ENCODE peak calls at places on chromosomes 1 and 21, in seven cellular contexts. One of them, this sample, is unnamed.
A peak's percentile ranks its signal among the peaks of the same experiment; 100 is the strongest.

GRCh38 chr1:53656062-53656915 is 82.7 kb downstream of the GLIS1 start:
- DNase-seq in tibial nerve: no peak
- DNase-seq in ovary: no peak
- DNase-seq in Panc1: no peak
- DNase-seq in GM12865: no peak
- DNase-seq in prostate gland: no peak
- DNase-seq in fibroblast of pulmonary artery: peak; percentile 43
- DNase-seq in this sample: peak; percentile 80

GRCh38 chr1:118918230-118918939 is 69.8 kb downstream of the TBX15 start:
- DNase-seq in tibial nerve: no peak
- DNase-seq in ovary: no peak
- DNase-seq in Panc1: no peak
- DNase-seq in GM12865: peak; percentile 3
- DNase-seq in prostate gland: no peak
- DNase-seq in fibroblast of pulmonary artery: no peak
- DNase-seq in this sample: no peak

GRCh38 chr1:36161656-36162531 is 5.9 kb downstream of the MAP7D1 start:
- DNase-seq in tibial nerve: no peak
- DNase-seq in ovary: no peak
- DNase-seq in Panc1: no peak
- DNase-seq in GM12865: peak; percentile 63
- DNase-seq in prostate gland: peak; percentile 73
- DNase-seq in fibroblast of pulmonary artery: peak; percentile 38
- DNase-seq in this sample: no peak

GRCh38 chr1:210584439-210585113 is 255.9 kb downstream of the HHAT start:
- DNase-seq in tibial nerve: peak; percentile 70
- DNase-seq in ovary: no peak
- DNase-seq in Panc1: no peak
- DNase-seq in GM12865: peak; percentile 79
- DNase-seq in prostate gland: peak; percentile 68
- DNase-seq in fibroblast of pulmonary artery: peak; percentile 60
- DNase-seq in this sample: peak; percentile 74

GRCh38 chr1:149845416-149845815 is 54.0 kb upstream of the BOLA1 start:
- DNase-seq in tibial nerve: no peak
- DNase-seq in ovary: no peak
- DNase-seq in Panc1: no peak
- DNase-seq in GM12865: peak; percentile 50
- DNase-seq in prostate gland: no peak
- DNase-seq in fibroblast of pulmonary artery: no peak
- DNase-seq in this sample: no peak

GRCh38 chr1:238517710-238518109 is 627.0 kb upstream of the ZP4 start:
- DNase-seq in tibial nerve: no peak
- DNase-seq in ovary: no peak
- DNase-seq in Panc1: no peak
- DNase-seq in GM12865: no peak
- DNase-seq in prostate gland: no peak
- DNase-seq in fibroblast of pulmonary artery: no peak
- DNase-seq in this sample: no peak

GRCh38 chr1:1259948-1260614 is 13.6 kb upstream of the C1QTNF12 start:
- DNase-seq in tibial nerve: no peak
- DNase-seq in ovary: no peak
- DNase-seq in Panc1: no peak
- DNase-seq in GM12865: no peak
- DNase-seq in prostate gland: no peak
- DNase-seq in fibroblast of pulmonary artery: no peak
- DNase-seq in this sample: no peak

GRCh38 chr1:154611150-154611865 is 3.3 kb upstream of the ADAR start:
- DNase-seq in tibial nerve: no peak
- DNase-seq in ovary: no peak
- DNase-seq in Panc1: no peak
- DNase-seq in GM12865: no peak
- DNase-seq in prostate gland: no peak
- DNase-seq in fibroblast of pulmonary artery: peak; percentile 20
- DNase-seq in this sample: no peak

GRCh38 chr1:154325583-154326545 is 539 bp downstream of the ATP8B2 start:
- DNase-seq in tibial nerve: peak; percentile 42
- DNase-seq in ovary: peak; percentile 79
- DNase-seq in Panc1: no peak
- DNase-seq in GM12865: peak; percentile 43
- DNase-seq in prostate gland: peak; percentile 46
- DNase-seq in fibroblast of pulmonary artery: peak; percentile 87
- DNase-seq in this sample: peak; percentile 88

GRCh38 chr21:37145635-37146111 is 72.6 kb downstream of the TTC3 start:
- DNase-seq in tibial nerve: no peak
- DNase-seq in ovary: no peak
- DNase-seq in Panc1: no peak
- DNase-seq in GM12865: no peak
- DNase-seq in prostate gland: no peak
- DNase-seq in fibroblast of pulmonary artery: no peak
- DNase-seq in this sample: peak; percentile 89

GRCh38 chr1:203048086-203048485 is 21.8 kb downstream of the PPFIA4 start:
- DNase-seq in tibial nerve: no peak
- DNase-seq in ovary: no peak
- DNase-seq in Panc1: no peak
- DNase-seq in GM12865: no peak
- DNase-seq in prostate gland: no peak
- DNase-seq in fibroblast of pulmonary artery: no peak
- DNase-seq in this sample: no peak

GRCh38 chr1:228077565-228078330 is 4.8 kb upstream of the ARF1 start:
- DNase-seq in tibial nerve: no peak
- DNase-seq in ovary: peak; percentile 14
- DNase-seq in Panc1: no peak
- DNase-seq in GM12865: no peak
- DNase-seq in prostate gland: no peak
- DNase-seq in fibroblast of pulmonary artery: no peak
- DNase-seq in this sample: no peak

GRCh38 chr1:166489670-166490436 is 323.1 kb upstream of the FAM78B start:
- DNase-seq in tibial nerve: no peak
- DNase-seq in ovary: no peak
- DNase-seq in Panc1: peak; percentile 33
- DNase-seq in GM12865: peak; percentile 88
- DNase-seq in prostate gland: no peak
- DNase-seq in fibroblast of pulmonary artery: no peak
- DNase-seq in this sample: no peak

GRCh38 chr1:192183788-192184187 is 25.5 kb downstream of the RGS18 start:
- DNase-seq in tibial nerve: no peak
- DNase-seq in ovary: no peak
- DNase-seq in Panc1: no peak
- DNase-seq in GM12865: no peak
- DNase-seq in prostate gland: no peak
- DNase-seq in fibroblast of pulmonary artery: no peak
- DNase-seq in this sample: no peak

GRCh38 chr1:205360166-205360565 is 3.4 kb upstream of the KLHDC8A start:
- DNase-seq in tibial nerve: no peak
- DNase-seq in ovary: peak; percentile 63
- DNase-seq in Panc1: no peak
- DNase-seq in GM12865: no peak
- DNase-seq in prostate gland: no peak
- DNase-seq in fibroblast of pulmonary artery: no peak
- DNase-seq in this sample: no peak

GRCh38 chr1:10510520-10511493 is 36.1 kb downstream of the PEX14 start:
- DNase-seq in tibial nerve: no peak
- DNase-seq in ovary: no peak
- DNase-seq in Panc1: peak; percentile 90
- DNase-seq in GM12865: peak; percentile 95
- DNase-seq in prostate gland: no peak
- DNase-seq in fibroblast of pulmonary artery: peak; percentile 80
- DNase-seq in this sample: peak; percentile 86

GRCh38 chr1:82227696-82228095 is 427.0 kb downstream of the ADGRL2 start:
- DNase-seq in tibial nerve: no peak
- DNase-seq in ovary: no peak
- DNase-seq in Panc1: no peak
- DNase-seq in GM12865: no peak
- DNase-seq in prostate gland: peak; percentile 67
- DNase-seq in fibroblast of pulmonary artery: peak; percentile 84
- DNase-seq in this sample: peak; percentile 40

GRCh38 chr1:169527461-169528213 is 41.9 kb upstream of the SLC19A2 start:
- DNase-seq in tibial nerve: no peak
- DNase-seq in ovary: no peak
- DNase-seq in Panc1: no peak
- DNase-seq in GM12865: no peak
- DNase-seq in prostate gland: no peak
- DNase-seq in fibroblast of pulmonary artery: peak; percentile 30
- DNase-seq in this sample: no peak

GRCh38 chr1:171468120-171468790 is 17.1 kb upstream of the PRRC2C start:
- DNase-seq in tibial nerve: no peak
- DNase-seq in ovary: no peak
- DNase-seq in Panc1: peak; percentile 80
- DNase-seq in GM12865: peak; percentile 41
- DNase-seq in prostate gland: no peak
- DNase-seq in fibroblast of pulmonary artery: peak; percentile 29
- DNase-seq in this sample: peak; percentile 23

GRCh38 chr1:8431028-8431427 is 113.1 kb downstream of the SLC45A1 start:
- DNase-seq in tibial nerve: no peak
- DNase-seq in ovary: no peak
- DNase-seq in Panc1: no peak
- DNase-seq in GM12865: peak; percentile 47
- DNase-seq in prostate gland: no peak
- DNase-seq in fibroblast of pulmonary artery: no peak
- DNase-seq in this sample: no peak

GRCh38 chr1:48931571-48932251 is 155.0 kb upstream of the BEND5 start:
- DNase-seq in tibial nerve: no peak
- DNase-seq in ovary: no peak
- DNase-seq in Panc1: no peak
- DNase-seq in GM12865: no peak
- DNase-seq in prostate gland: peak; percentile 64
- DNase-seq in fibroblast of pulmonary artery: peak; percentile 16
- DNase-seq in this sample: peak; percentile 76

GRCh38 chr1:169890761-169891538 is 2.7 kb downstream of the SCYL3 start:
- DNase-seq in tibial nerve: no peak
- DNase-seq in ovary: no peak
- DNase-seq in Panc1: no peak
- DNase-seq in GM12865: peak; percentile 60
- DNase-seq in prostate gland: peak; percentile 88
- DNase-seq in fibroblast of pulmonary artery: no peak
- DNase-seq in this sample: no peak

GRCh38 chr1:21759818-21760217 is 23.1 kb downstream of the USP48 start:
- DNase-seq in tibial nerve: no peak
- DNase-seq in ovary: no peak
- DNase-seq in Panc1: no peak
- DNase-seq in GM12865: no peak
- DNase-seq in prostate gland: no peak
- DNase-seq in fibroblast of pulmonary artery: no peak
- DNase-seq in this sample: no peak
- TF ChIP-seq CTCF in tibial nerve: no peak
- TF ChIP-seq CTCF in ovary: no peak
- TF ChIP-seq CTCF in Panc1: no peak
- TF ChIP-seq CTCF in GM12865: no peak
- TF ChIP-seq CTCF in prostate gland: no peak
- TF ChIP-seq CTCF in fibroblast of pulmonary artery: no peak
- TF ChIP-seq CTCF in this sample: no peak

GRCh38 chr1:219526074-219526473 is 86.8 kb downstream of the ZC3H11B start:
- DNase-seq in tibial nerve: no peak
- DNase-seq in ovary: no peak
- DNase-seq in Panc1: no peak
- DNase-seq in GM12865: no peak
- DNase-seq in prostate gland: no peak
- DNase-seq in fibroblast of pulmonary artery: no peak
- DNase-seq in this sample: no peak
- H3K4me3 ChIP-seq in tibial nerve: no peak overlapping the region
- H3K4me3 ChIP-seq in ovary: no peak overlapping the region
- H3K4me3 ChIP-seq in Panc1: no peak overlapping the region
- H3K4me3 ChIP-seq in GM12865: no peak overlapping the region
- H3K4me3 ChIP-seq in prostate gland: no peak overlapping the region
- H3K4me3 ChIP-seq in fibroblast of pulmonary artery: no peak overlapping the region
- H3K4me3 ChIP-seq in this sample: no peak overlapping the region

GRCh38 chr21:31498985-31499384 is 154.9 kb upstream of the TIAM1 start:
- DNase-seq in tibial nerve: no peak
- DNase-seq in ovary: no peak
- DNase-seq in Panc1: no peak
- DNase-seq in GM12865: no peak
- DNase-seq in prostate gland: no peak
- DNase-seq in fibroblast of pulmonary artery: no peak
- DNase-seq in this sample: no peak
- TF ChIP-seq CTCF in tibial nerve: no peak
- TF ChIP-seq CTCF in ovary: no peak
- TF ChIP-seq CTCF in Panc1: peak; percentile 18
- TF ChIP-seq CTCF in GM12865: no peak
- TF ChIP-seq CTCF in prostate gland: no peak
- TF ChIP-seq CTCF in fibroblast of pulmonary artery: no peak
- TF ChIP-seq CTCF in this sample: no peak

GRCh38 chr1:157133431-157133830 is 4.8 kb downstream of the ETV3 start:
- DNase-seq in tibial nerve: no peak
- DNase-seq in ovary: no peak
- DNase-seq in Panc1: no peak
- DNase-seq in GM12865: no peak
- DNase-seq in prostate gland: no peak
- DNase-seq in fibroblast of pulmonary artery: no peak
- DNase-seq in this sample: no peak
- H3K4me3 ChIP-seq in tibial nerve: no peak overlapping the region
- H3K4me3 ChIP-seq in ovary: no peak overlapping the region
- H3K4me3 ChIP-seq in Panc1: no peak overlapping the region
- H3K4me3 ChIP-seq in GM12865: no peak overlapping the region
- H3K4me3 ChIP-seq in prostate gland: no peak overlapping the region
- H3K4me3 ChIP-seq in fibroblast of pulmonary artery: no peak overlapping the region
- H3K4me3 ChIP-seq in this sample: no peak overlapping the region

GRCh38 chr1:26285366-26286063 is 5.6 kb downstream of the SH3BGRL3 start:
- DNase-seq in tibial nerve: no peak
- DNase-seq in ovary: no peak
- DNase-seq in Panc1: no peak
- DNase-seq in GM12865: peak; percentile 78
- DNase-seq in prostate gland: no peak
- DNase-seq in fibroblast of pulmonary artery: no peak
- DNase-seq in this sample: no peak
- TF ChIP-seq CTCF in tibial nerve: no peak
- TF ChIP-seq CTCF in ovary: no peak
- TF ChIP-seq CTCF in Panc1: peak; percentile 67
- TF ChIP-seq CTCF in GM12865: peak; percentile 58
- TF ChIP-seq CTCF in prostate gland: no peak
- TF ChIP-seq CTCF in fibroblast of pulmonary artery: peak; percentile 30
- TF ChIP-seq CTCF in this sample: peak; percentile 43

DNA sequence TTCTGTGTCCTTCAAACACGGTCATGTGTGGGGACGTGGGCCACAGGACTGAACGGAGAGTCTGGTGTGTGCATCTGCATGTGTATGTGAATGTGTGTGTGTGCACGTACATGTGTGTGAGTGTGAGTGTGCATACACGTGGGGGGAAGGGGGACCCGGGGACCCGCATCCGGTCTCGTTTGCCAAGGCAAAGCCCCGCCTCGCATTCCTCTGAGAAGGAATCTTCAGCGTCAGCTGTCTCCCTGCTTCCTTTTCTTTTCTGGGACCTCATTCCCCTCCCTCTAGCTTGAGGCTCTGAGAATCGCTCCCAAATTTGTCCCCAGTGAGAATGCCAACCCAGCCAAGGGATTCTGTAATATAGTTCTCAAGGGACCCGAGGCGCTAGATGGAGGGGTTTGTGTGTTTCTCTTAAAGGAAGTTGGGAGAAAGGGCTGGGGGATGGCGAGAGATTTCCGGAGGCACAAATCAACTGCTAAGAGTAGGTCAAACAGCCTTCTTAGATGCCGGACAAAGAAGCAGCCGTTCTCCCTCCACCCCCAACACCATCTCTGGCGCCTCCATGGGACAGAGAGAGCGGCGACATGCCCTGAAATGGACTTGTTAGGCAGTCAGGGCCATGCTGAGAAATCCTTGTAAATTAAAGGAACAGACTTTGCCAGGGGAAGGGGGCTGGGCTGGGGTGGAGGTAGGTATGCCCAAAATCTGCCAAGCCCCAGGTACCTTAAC is 6.6 kb downstream of the IFFO2 start:
- DNase-seq in tibial nerve: no peak
- DNase-seq in ovary: peak; percentile 40
- DNase-seq in Panc1: no peak
- DNase-seq in GM12865: peak; percentile 79
- DNase-seq in prostate gland: no peak
- DNase-seq in fibroblast of pulmonary artery: peak; percentile 58
- DNase-seq in this sample: peak; percentile 50
- H3K4me3 ChIP-seq in tibial nerve: peak overlapping the region; percentile 2
- H3K4me3 ChIP-seq in ovary: peak overlapping the region; percentile 0
- H3K4me3 ChIP-seq in Panc1: peak overlapping the region; percentile 85
- H3K4me3 ChIP-seq in GM12865: peak overlapping the region; percentile 77
- H3K4me3 ChIP-seq in prostate gland: peak overlapping the region; percentile 14
- H3K4me3 ChIP-seq in fibroblast of pulmonary artery: peak overlapping the region; percentile 27
- H3K4me3 ChIP-seq in this sample: no peak overlapping the region

This sample was measured in astrocyte of the spinal cord.